ENCODE peak calls at places on chromosomes 6 and 20, in five cellular contexts. K is AG09319, A is NB4, B is astrocyte of the hippocampus, T is NCI-H1694 treated with DMSO at 0.1 percent for 48 hours. R is an unnamed sample.

GRCh38 chr6:150025201-150025917 is at the start of gene RAET1L:
- DNase-seq in K (no peak), A (no peak), B (peak; percentile 72), T (no peak), R (no peak)

GRCh38 chr6:170575250-170575649 is 9.2 kb downstream of the PDCD2 start:
- DNase-seq in K (no peak), A (peak; percentile 42), B (peak; percentile 7), T (no peak), R (no peak)

GRCh38 chr20:44916586-44916985 is 6.7 kb downstream of the PABPC1L start:
- DNase-seq in K (no peak), A (no peak), B (no peak), T (no peak), R (no peak)

GRCh38 chr20:63441136-63441776 is 31.2 kb downstream of the KCNQ2 start:
- DNase-seq in K (no peak), A (peak; percentile 59), B (no peak), T (no peak), R (no peak)

GRCh38 chr20:57439432-57439831 is 48.2 kb downstream of the RBM38 start:
- DNase-seq in K (no peak), A (no peak), B (peak; percentile 49), T (no peak), R (no peak)

GRCh38 chr20:8860011-8860495 is 208.8 kb upstream of the PLCB4 start:
- DNase-seq in K (peak; percentile 64), A (no peak), B (peak; percentile 61), T (no peak), R (no peak)

GRCh38 chr6:113859349-113860164 is 2.4 kb downstream of the MARCKS start:
- DNase-seq in K (no peak), A (no peak), B (peak; percentile 74), T (no peak), R (peak; percentile 57)

GRCh38 chr6:137874204-137875001 is 7.3 kb downstream of the TNFAIP3 start:
- DNase-seq in K (no peak), A (no peak), B (no peak), T (no peak), R (peak; percentile 76)

GRCh38 chr20:47330933-47331708 is 25.4 kb downstream of the ZMYND8 start:
- DNase-seq in K (no peak), A (peak; percentile 51), B (peak; percentile 41), T (no peak), R (peak; percentile 83)

GRCh38 chr20:34037767-34038166 is 44.1 kb downstream of the RALY start:
- DNase-seq in K (peak; percentile 53), A (no peak), B (no peak), T (no peak), R (no peak)

GRCh38 chr6:62623851-62624532 is 338.0 kb upstream of the KHDRBS2 start:
- DNase-seq in K (no peak), A (no peak), B (no peak), T (no peak), R (no peak)

GRCh38 chr20:44069203-44069931 is 117.6 kb downstream of the JPH2 start:
- DNase-seq in K (no peak), A (peak; percentile 77), B (no peak), T (no peak), R (peak; percentile 45)

GRCh38 chr6:76876922-76877553 is 586.3 kb downstream of the HTR1B start:
- DNase-seq in K (no peak), A (peak; percentile 43), B (no peak), T (peak; percentile 57), R (peak; percentile 88)

GRCh38 chr6:126040394-126040793 is 54.1 kb downstream of the TRMT11 start:
- DNase-seq in K (no peak), A (no peak), B (no peak), T (no peak), R (no peak)

GRCh38 chr20:10332656-10333421 is 101.2 kb downstream of the MKKS start:
- DNase-seq in K (peak; percentile 67), A (no peak), B (no peak), T (peak; percentile 75), R (no peak)

GRCh38 chr6:35258858-35259193 is 709 bp upstream of the ZNF76 start:
- DNase-seq in K (no peak), A (no peak), B (peak; percentile 76), T (peak; percentile 30), R (no peak)

GRCh38 chr6:33171096-33171888 is 21.0 kb downstream of the COL11A2 start:
- DNase-seq in K (no peak), A (no peak), B (no peak), T (no peak), R (no peak)

GRCh38 chr6:148885920-148886845 is 139.4 kb downstream of the UST start:
- DNase-seq in K (no peak), A (no peak), B (peak; percentile 11), T (no peak), R (no peak)

GRCh38 chr6:163994566-163994965 is 580.0 kb downstream of the QKI start:
- DNase-seq in K (no peak), A (no peak), B (peak; percentile 30), T (no peak), R (peak; percentile 83)

GRCh38 chr6:18302561-18303439 is 38.5 kb upstream of the DEK start:
- DNase-seq in K (no peak), A (peak; percentile 32), B (no peak), T (no peak), R (no peak)

GRCh38 chr6:90319044-90319443 is 22.4 kb upstream of the BACH2 start:
- DNase-seq in K (no peak), A (no peak), B (peak; percentile 9), T (no peak), R (no peak)

GRCh38 chr6:156662025-156662445 is 115.1 kb upstream of the ARID1B start:
- DNase-seq in K (peak; percentile 40), A (peak; percentile 61), B (no peak), T (no peak), R (peak; percentile 95)

GRCh38 chr6:167663784-167664432 is 162.8 kb upstream of the AFDN start:
- DNase-seq in K (no peak), A (no peak), B (no peak), T (no peak), R (peak; percentile 40)

GRCh38 chr20:7585126-7585679 is 355.1 kb downstream of the HAO1 start:
- DNase-seq in K (no peak), A (no peak), B (no peak), T (no peak), R (no peak)

GRCh38 chr6:109348246-109348645 is 34.0 kb downstream of the CD164 start:
- DNase-seq in K (no peak), A (no peak), B (no peak), T (no peak), R (no peak)

GRCh38 chr6:90184334-90185298 is 112.0 kb downstream of the BACH2 start:
- DNase-seq in K (no peak), A (no peak), B (peak; percentile 83), T (no peak), R (peak; percentile 62)

GRCh38 chr20:17626217-17627007 is 55.6 kb downstream of the RRBP1 start:
- DNase-seq in K (no peak), A (no peak), B (no peak), T (no peak), R (no peak)

GRCh38 chr20:14544688-14545087 is 207.3 kb upstream of the FLRT3 start:
- DNase-seq in K (no peak), A (no peak), B (peak; percentile 61), T (no peak), R (no peak)

R was measured in islet precursor cell.